ENCODE peak calls at places on chromosome 6, in nine cellular contexts. X is GM13977; L is NCI-H82; T is T-cell; Y is heart right ventricle; C is left ventricle myocardium superior; N is stimulated activated CD4-positive, alpha-beta T cell treated with anti-CD3 and anti-CD28 coated beads, Interleukin-12 subunit alpha, Interleukin-12 subunit beta, amount 100 ng/mL, for 48 hours; F is NCI-H526; O is HFFc6. M is an unnamed sample.

GRCh38 chr6:13848553-13849150 is 34.3 kb upstream of the MCUR1 start:
- DNase-seq in F (no peak), O (no peak), N (no peak), X (no peak), L (no peak), C (no peak), T (no peak), Y (no peak), M (no peak)

GRCh38 chr6:84432616-84433015 is 205.2 kb upstream of the CEP162 start:
- DNase-seq in O (no peak), Y (no peak), T (no peak), F (no peak), N (no peak), C (no peak), X (no peak), L (no peak), M (no peak)

GRCh38 chr6:2733324-2733723 is 17.4 kb downstream of the MYLK4 start:
- DNase-seq in N (peak), T (peak), Y (peak), X (peak), O (no peak), F (no peak), C (peak), L (no peak), M (peak)

GRCh38 chr6:11650297-11650696 is 112.7 kb downstream of the TMEM170B start:
- DNase-seq in F (no peak), N (no peak), C (peak), O (peak), Y (peak), T (no peak), L (no peak), X (no peak), M (peak)

GRCh38 chr6:112289039-112289566 is 34.7 kb upstream of the LAMA4 start:
- DNase-seq in C (peak), X (no peak), Y (peak), N (no peak), F (no peak), T (no peak), O (no peak), L (no peak), M (peak)

GRCh38 chr6:33126101-33126714 is 50.4 kb downstream of the HLA-DPB1 start:
- DNase-seq in Y (peak), C (peak), T (peak), N (peak), L (peak), X (peak), O (peak), F (peak), M (peak)

GRCh38 chr6:96898241-96898851 is 655 bp upstream of the NDUFAF4 start:
- DNase-seq in L (peak), X (peak), C (no peak), T (no peak), O (peak), N (no peak), F (peak), Y (no peak), M (no peak)

GRCh38 chr6:27791182-27791939 is 120.8 kb downstream of the OR2B2 start:
- DNase-seq in X (peak), Y (peak), L (peak), C (peak), N (no peak), O (peak), T (no peak), F (peak), M (no peak)

GRCh38 chr6:14665827-14666724 is 548.5 kb downstream of the CD83 start:
- DNase-seq in N (peak), C (peak), L (no peak), F (no peak), O (peak), Y (no peak), T (no peak), X (peak), M (peak)

GRCh38 chr6:37038297-37039198 is 33.1 kb downstream of the FGD2 start:
- DNase-seq in T (no peak), Y (peak), O (no peak), F (peak), N (no peak), X (no peak), L (no peak), C (peak), M (peak)

GRCh38 chr6:109738200-109738599 is 47.1 kb downstream of the FIG4 start:
- DNase-seq in Y (no peak), N (no peak), T (no peak), X (no peak), O (no peak), F (no peak), C (no peak), L (no peak), M (no peak)

GRCh38 chr6:107711412-107711811 is 112.7 kb downstream of the SCML4 start:
- DNase-seq in N (no peak), T (no peak), Y (no peak), F (no peak), X (no peak), L (no peak), O (no peak), C (no peak), M (no peak)

GRCh38 chr6:101926149-101926925 is 532.8 kb downstream of the GRIK2 start:
- DNase-seq in T (no peak), C (no peak), F (no peak), L (peak), X (no peak), O (no peak), Y (no peak), N (no peak), M (no peak)

GRCh38 chr6:12813321-12813720 is 96.8 kb downstream of the PHACTR1 start:
- DNase-seq in F (no peak), O (peak), N (no peak), L (no peak), C (no peak), T (no peak), Y (no peak), X (no peak), M (no peak)

GRCh38 chr6:130202782-130203181 is 20.0 kb downstream of the SAMD3 start:
- DNase-seq in X (no peak), L (no peak), O (no peak), F (no peak), Y (no peak), N (no peak), T (peak), C (no peak), M (no peak)

GRCh38 chr6:109678240-109678639 is 12.8 kb downstream of the AK9 start:
- DNase-seq in Y (no peak), F (no peak), C (no peak), T (no peak), X (no peak), N (no peak), O (no peak), L (no peak), M (no peak)

GRCh38 chr6:120620900-120621299 is 713.4 kb downstream of the TBC1D32 start:
- DNase-seq in Y (no peak), F (no peak), O (no peak), C (no peak), L (no peak), N (no peak), T (no peak), X (no peak), M (no peak)

GRCh38 chr6:20208687-20209378 is 3.4 kb downstream of the MBOAT1 start:
- DNase-seq in T (no peak), L (no peak), O (no peak), F (no peak), N (no peak), Y (no peak), C (no peak), X (no peak), M (no peak)

GRCh38 chr6:11965499-11965898 is 46.6 kb upstream of the HIVEP1 start:
- DNase-seq in C (no peak), T (no peak), Y (no peak), O (no peak), F (no peak), L (no peak), X (no peak), N (no peak), M (no peak)

GRCh38 chr6:159085396-159085895 is 40.7 kb upstream of the TAGAP start:
- DNase-seq in C (no peak), F (no peak), T (no peak), O (no peak), L (no peak), N (no peak), Y (no peak), X (no peak), M (no peak)

GRCh38 chr6:158290659-158291058 is 21.6 kb upstream of the TULP4 start:
- DNase-seq in L (no peak), C (no peak), X (peak), F (no peak), Y (no peak), T (peak), N (peak), O (no peak), M (no peak)

GRCh38 chr6:112622036-112622435 is 274.9 kb downstream of the RFPL4B start:
- DNase-seq in T (no peak), N (no peak), Y (no peak), X (no peak), O (no peak), F (no peak), L (no peak), C (no peak), M (no peak)

GRCh38 chr6:161748535-161749386 is 474.9 kb upstream of the AGPAT4 start:
- DNase-seq in Y (peak), O (no peak), X (peak), C (peak), N (peak), F (peak), L (peak), T (no peak), M (peak)